ENCODE peak calls at places on chromosomes 4 and X, in four cellular contexts. One of them, this sample, is unnamed.

GRCh38 chr4:129641179-129641578 is 545.2 kb downstream of the C4orf33 start:
- DNase-seq in fibroblast of lung: peak; percentile 34
- DNase-seq in RWPE1: peak; percentile 5
- DNase-seq in left ventricle myocardium inferior: peak; percentile 20
- DNase-seq in this sample: peak; percentile 64

GRCh38 chrX:119895843-119896326 is at the start of gene AKAP14:
- DNase-seq in fibroblast of lung: no peak
- DNase-seq in RWPE1: no peak
- DNase-seq in left ventricle myocardium inferior: no peak
- DNase-seq in this sample: no peak

GRCh38 chrX:17242470-17242869 is 132.5 kb upstream of the NHS start:
- DNase-seq in fibroblast of lung: peak; percentile 36
- DNase-seq in RWPE1: peak; percentile 23
- DNase-seq in left ventricle myocardium inferior: no peak
- DNase-seq in this sample: peak; percentile 43

GRCh38 chrX:101656817-101657216 is 2.8 kb downstream of the ARMCX2 start:
- DNase-seq in fibroblast of lung: no peak
- DNase-seq in RWPE1: no peak
- DNase-seq in left ventricle myocardium inferior: no peak
- DNase-seq in this sample: no peak

GRCh38 chr4:147830987-147831386 is 99.1 kb downstream of the ARHGAP10 start:
- DNase-seq in fibroblast of lung: peak; percentile 74
- DNase-seq in RWPE1: peak; percentile 57
- DNase-seq in left ventricle myocardium inferior: no peak
- DNase-seq in this sample: no peak

GRCh38 chrX:41303013-41303412 is 30.9 kb upstream of the DDX3X start:
- DNase-seq in fibroblast of lung: peak; percentile 38
- DNase-seq in RWPE1: peak; percentile 22
- DNase-seq in left ventricle myocardium inferior: no peak
- DNase-seq in this sample: no peak

GRCh38 chr4:66160606-66161005 is 490.3 kb upstream of the EPHA5 start:
- DNase-seq in fibroblast of lung: peak; percentile 54
- DNase-seq in RWPE1: no peak
- DNase-seq in left ventricle myocardium inferior: no peak
- DNase-seq in this sample: no peak

GRCh38 chrX:155544886-155545285 is 67.9 kb downstream of the TMLHE start:
- DNase-seq in fibroblast of lung: peak; percentile 87
- DNase-seq in RWPE1: no peak
- DNase-seq in left ventricle myocardium inferior: no peak
- DNase-seq in this sample: no peak

GRCh38 chr4:70749313-70749712 is 27.5 kb downstream of the RUFY3 start:
- DNase-seq in fibroblast of lung: no peak
- DNase-seq in RWPE1: no peak
- DNase-seq in left ventricle myocardium inferior: no peak
- DNase-seq in this sample: no peak

GRCh38 chr4:17336524-17336941 is 175.4 kb downstream of the QDPR start:
- DNase-seq in fibroblast of lung: peak; percentile 68
- DNase-seq in RWPE1: peak; percentile 31
- DNase-seq in left ventricle myocardium inferior: peak; percentile 16
- DNase-seq in this sample: peak; percentile 20

GRCh38 chr4:5365071-5366008 is 314.1 kb downstream of the STK32B start:
- DNase-seq in fibroblast of lung: peak; percentile 92
- DNase-seq in RWPE1: peak; percentile 79
- DNase-seq in left ventricle myocardium inferior: no peak
- DNase-seq in this sample: no peak

GRCh38 chr4:127686656-127687055 is 43.5 kb upstream of the SLC25A31 start:
- DNase-seq in fibroblast of lung: peak; percentile 58
- DNase-seq in RWPE1: peak; percentile 48
- DNase-seq in left ventricle myocardium inferior: no peak
- DNase-seq in this sample: no peak

GRCh38 chr4:183541081-183542045 is 36.5 kb downstream of the ING2 start:
- DNase-seq in fibroblast of lung: peak; percentile 9
- DNase-seq in RWPE1: no peak
- DNase-seq in left ventricle myocardium inferior: no peak
- DNase-seq in this sample: no peak

GRCh38 chr4:144732584-144733130 is 86.7 kb downstream of the HHIP start:
- DNase-seq in fibroblast of lung: peak; percentile 44
- DNase-seq in RWPE1: no peak
- DNase-seq in left ventricle myocardium inferior: no peak
- DNase-seq in this sample: no peak

GRCh38 chr4:126757219-126757618 is 875.5 kb upstream of the INTU start:
- DNase-seq in fibroblast of lung: peak; percentile 74
- DNase-seq in RWPE1: no peak
- DNase-seq in left ventricle myocardium inferior: no peak
- DNase-seq in this sample: no peak

GRCh38 chr4:150580244-150580643 is 1.7 kb upstream of the MAB21L2 start:
- DNase-seq in fibroblast of lung: no peak
- DNase-seq in RWPE1: no peak
- DNase-seq in left ventricle myocardium inferior: no peak
- DNase-seq in this sample: no peak

GRCh38 chr4:147737623-147738022 is 5.7 kb downstream of the ARHGAP10 start:
- DNase-seq in fibroblast of lung: no peak
- DNase-seq in RWPE1: no peak
- DNase-seq in left ventricle myocardium inferior: no peak
- DNase-seq in this sample: no peak

GRCh38 chrX:41452565-41452964 is 5.4 kb downstream of the NYX start:
- DNase-seq in fibroblast of lung: peak; percentile 19
- DNase-seq in RWPE1: no peak
- DNase-seq in left ventricle myocardium inferior: no peak
- DNase-seq in this sample: no peak

GRCh38 chr4:9944431-9945425 is 76.6 kb downstream of the SLC2A9 start:
- DNase-seq in fibroblast of lung: peak; percentile 11
- DNase-seq in RWPE1: no peak
- DNase-seq in left ventricle myocardium inferior: no peak
- DNase-seq in this sample: no peak

GRCh38 chr4:88012652-88013051 is 5.2 kb downstream of the PKD2 start:
- DNase-seq in fibroblast of lung: no peak
- DNase-seq in RWPE1: no peak
- DNase-seq in left ventricle myocardium inferior: no peak
- DNase-seq in this sample: no peak

GRCh38 chrX:31228415-31228832 is 156.6 kb upstream of the FTHL17 start:
- DNase-seq in fibroblast of lung: peak; percentile 76
- DNase-seq in RWPE1: no peak
- DNase-seq in left ventricle myocardium inferior: no peak
- DNase-seq in this sample: no peak

GRCh38 chr4:19678763-19679162 is 572.9 kb upstream of the SLIT2 start:
- DNase-seq in fibroblast of lung: peak; percentile 94
- DNase-seq in RWPE1: no peak
- DNase-seq in left ventricle myocardium inferior: no peak
- DNase-seq in this sample: no peak

GRCh38 chr4:124433500-124433899 is 279.0 kb downstream of the ANKRD50 start:
- DNase-seq in fibroblast of lung: peak; percentile 34
- DNase-seq in RWPE1: no peak
- DNase-seq in left ventricle myocardium inferior: no peak
- DNase-seq in this sample: no peak

GRCh38 chrX:131795442-131796229 is 227.5 kb upstream of the STK26 start:
- DNase-seq in fibroblast of lung: no peak
- DNase-seq in RWPE1: no peak
- DNase-seq in left ventricle myocardium inferior: no peak
- DNase-seq in this sample: no peak

GRCh38 chrX:119790977-119791436 is 423 bp downstream of the RPL39 start:
- DNase-seq in fibroblast of lung: peak; percentile 17
- DNase-seq in RWPE1: peak; percentile 2
- DNase-seq in left ventricle myocardium inferior: no peak
- DNase-seq in this sample: no peak

GRCh38 chr4:17065821-17066220 is 167.4 kb upstream of the LDB2 start:
- DNase-seq in fibroblast of lung: peak; percentile 39
- DNase-seq in RWPE1: no peak
- DNase-seq in left ventricle myocardium inferior: no peak
- DNase-seq in this sample: no peak

GRCh38 chr4:89048906-89049601 is 7.9 kb downstream of the FAM13A start:
- DNase-seq in fibroblast of lung: no peak
- DNase-seq in RWPE1: no peak
- DNase-seq in left ventricle myocardium inferior: no peak
- DNase-seq in this sample: no peak

GRCh38 chr4:22514001-22514400 is 1.9 kb downstream of the ADGRA3 start:
- DNase-seq in fibroblast of lung: peak; percentile 87
- DNase-seq in RWPE1: no peak
- DNase-seq in left ventricle myocardium inferior: no peak
- DNase-seq in this sample: no peak

GRCh38 chr4:176817222-176817621 is 24.5 kb upstream of the VEGFC start:
- DNase-seq in fibroblast of lung: no peak
- DNase-seq in RWPE1: no peak
- DNase-seq in left ventricle myocardium inferior: no peak
- DNase-seq in this sample: no peak

GRCh38 chrX:22445880-22446279 is 173.2 kb downstream of the CBLL2 start:
- DNase-seq in fibroblast of lung: no peak
- DNase-seq in RWPE1: no peak
- DNase-seq in left ventricle myocardium inferior: no peak
- DNase-seq in this sample: no peak

GRCh38 chr4:26838055-26838842 is 22.4 kb upstream of the STIM2 start:
- DNase-seq in fibroblast of lung: peak; percentile 37
- DNase-seq in RWPE1: no peak
- DNase-seq in left ventricle myocardium inferior: no peak
- DNase-seq in this sample: no peak

GRCh38 chrX:3177851-3178250 is 136.6 kb downstream of the ARSF start:
- DNase-seq in fibroblast of lung: peak; percentile 54
- DNase-seq in RWPE1: no peak
- DNase-seq in left ventricle myocardium inferior: no peak
- DNase-seq in this sample: no peak

GRCh38 chr4:109730294-109731051 is 603 bp upstream of the PLA2G12A start:
- DNase-seq in fibroblast of lung: peak; percentile 59
- DNase-seq in RWPE1: peak; percentile 30
- DNase-seq in left ventricle myocardium inferior: peak; percentile 46
- DNase-seq in this sample: peak; percentile 55

GRCh38 chr4:84499065-84499982 is at the start of gene NKX6-1:
- DNase-seq in fibroblast of lung: peak; percentile 85
- DNase-seq in RWPE1: peak; percentile 94
- DNase-seq in left ventricle myocardium inferior: peak; percentile 44
- DNase-seq in this sample: peak; percentile 92

GRCh38 chrX:153775631-153776595 is 4.9 kb upstream of the SRPK3 start:
- DNase-seq in fibroblast of lung: no peak
- DNase-seq in RWPE1: no peak
- DNase-seq in left ventricle myocardium inferior: no peak
- DNase-seq in this sample: no peak

GRCh38 chr4:144313370-144313769 is 172.9 kb upstream of the GYPA start:
- DNase-seq in fibroblast of lung: no peak
- DNase-seq in RWPE1: no peak
- DNase-seq in left ventricle myocardium inferior: no peak
- DNase-seq in this sample: no peak

GRCh38 chrX:46447384-46447783 is 97.8 kb downstream of the ZNF674 start:
- DNase-seq in fibroblast of lung: peak; percentile 11
- DNase-seq in RWPE1: no peak
- DNase-seq in left ventricle myocardium inferior: no peak
- DNase-seq in this sample: no peak

DNA sequence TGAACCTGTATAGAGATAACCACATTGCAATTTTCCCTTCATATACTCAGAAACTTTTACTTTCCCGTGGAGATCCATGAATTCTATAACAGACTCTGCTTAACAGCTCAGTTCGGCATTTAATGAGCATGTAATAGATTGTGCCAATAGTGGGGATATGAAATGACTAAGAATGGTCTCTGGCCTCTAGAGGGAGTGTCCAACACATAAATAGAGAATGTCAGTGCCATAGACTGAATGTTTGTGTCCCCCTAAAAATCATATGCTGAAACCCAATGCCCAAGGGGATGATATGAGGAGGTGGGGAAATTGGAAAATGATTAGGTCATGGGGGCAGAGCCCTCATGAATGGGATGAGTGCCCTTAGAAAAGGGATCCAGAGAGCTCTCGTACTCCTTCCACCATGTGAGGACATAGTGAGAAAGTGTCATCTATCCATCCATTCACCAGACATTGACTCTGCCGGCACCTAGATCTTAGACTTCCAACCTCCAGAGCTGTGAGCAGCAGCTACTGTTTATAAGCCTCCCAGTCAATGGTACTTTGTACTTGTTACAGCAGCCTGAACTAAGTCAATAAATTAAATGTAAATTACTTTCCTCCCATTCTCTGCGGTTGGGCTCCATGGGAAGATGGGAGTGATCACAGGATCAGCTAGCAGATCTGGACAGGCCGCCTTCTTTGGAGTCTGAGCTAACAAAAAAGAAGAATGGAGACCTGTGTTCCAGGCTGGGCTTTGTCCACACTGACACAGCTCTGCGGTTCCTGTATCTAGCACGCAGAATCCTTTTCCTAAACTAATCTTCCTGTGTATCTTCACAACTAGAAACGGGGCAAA is 28.1 kb upstream of the HPSE start:
- DNase-seq in fibroblast of lung: peak; percentile 55
- DNase-seq in RWPE1: peak; percentile 29
- DNase-seq in left ventricle myocardium inferior: no peak
- DNase-seq in this sample: no peak
- TF ChIP-seq CTCF in fibroblast of lung: peak; percentile 30
- TF ChIP-seq CTCF in RWPE1: no peak
- TF ChIP-seq CTCF in left ventricle myocardium inferior: peak; percentile 40
- TF ChIP-seq CTCF in this sample: no peak

GRCh38 chr4:2761035-2761923 is 5.1 kb upstream of the TNIP2 start:
- DNase-seq in fibroblast of lung: peak; percentile 13
- DNase-seq in RWPE1: no peak
- DNase-seq in left ventricle myocardium inferior: no peak
- DNase-seq in this sample: no peak
- TF ChIP-seq CTCF in fibroblast of lung: no peak
- TF ChIP-seq CTCF in RWPE1: no peak
- TF ChIP-seq CTCF in left ventricle myocardium inferior: peak; percentile 24
- TF ChIP-seq CTCF in this sample: no peak

DNA sequence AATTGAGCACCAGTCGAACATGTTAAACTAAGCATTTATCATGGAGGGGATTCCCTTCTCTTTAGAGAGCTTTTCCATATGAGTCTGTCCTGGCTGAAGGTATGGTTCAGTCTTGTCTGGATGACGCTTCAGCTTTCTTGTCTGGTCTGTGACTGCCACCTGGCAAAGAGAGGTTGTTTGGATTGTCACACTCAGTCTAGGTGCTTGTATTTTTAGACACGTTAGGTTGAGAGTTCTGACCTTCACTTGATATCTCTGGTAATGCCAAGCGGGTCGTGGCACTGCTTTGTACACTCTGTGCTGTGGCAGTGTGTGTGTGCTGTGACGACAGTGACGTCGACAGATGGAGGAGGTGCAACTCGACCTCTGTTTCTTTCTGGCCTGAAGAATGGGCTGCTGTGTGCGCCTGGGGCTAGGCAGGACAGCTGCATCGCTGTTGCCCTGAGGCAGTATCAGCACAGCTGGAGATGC is 12.6 kb downstream of the NOCT start:
- DNase-seq in fibroblast of lung: no peak
- DNase-seq in RWPE1: no peak
- DNase-seq in left ventricle myocardium inferior: peak; percentile 80
- DNase-seq in this sample: no peak
- TF ChIP-seq CTCF in fibroblast of lung: no peak
- TF ChIP-seq CTCF in RWPE1: no peak
- TF ChIP-seq CTCF in left ventricle myocardium inferior: no peak
- TF ChIP-seq CTCF in this sample: no peak

GRCh38 chrX:136168929-136169735 is 21.8 kb downstream of the FHL1 start:
- DNase-seq in fibroblast of lung: peak; percentile 91
- DNase-seq in RWPE1: peak; percentile 30
- DNase-seq in left ventricle myocardium inferior: peak; percentile 33
- DNase-seq in this sample: peak; percentile 31

GRCh38 chrX:136171420-136171819 is 24.1 kb downstream of the FHL1 start:
- DNase-seq in fibroblast of lung: no peak
- DNase-seq in RWPE1: no peak
- DNase-seq in left ventricle myocardium inferior: no peak
- DNase-seq in this sample: no peak

GRCh38 chrX:136166221-136166855 is 19.0 kb downstream of the FHL1 start:
- DNase-seq in fibroblast of lung: peak; percentile 40
- DNase-seq in RWPE1: no peak
- DNase-seq in left ventricle myocardium inferior: no peak
- DNase-seq in this sample: no peak

GRCh38 chrX:136170109-136170800 is 22.9 kb downstream of the FHL1 start:
- DNase-seq in fibroblast of lung: peak; percentile 45
- DNase-seq in RWPE1: no peak
- DNase-seq in left ventricle myocardium inferior: peak; percentile 24
- DNase-seq in this sample: no peak
- TF ChIP-seq CTCF in fibroblast of lung: no peak
- TF ChIP-seq CTCF in RWPE1: no peak
- TF ChIP-seq CTCF in left ventricle myocardium inferior: peak; percentile 58
- TF ChIP-seq CTCF in this sample: no peak